ENCODE peak calls at places on chromosome 1, in five cellular contexts. One of them, this sample, is unnamed.

GRCh38 chr1:97827887-97828286 is 92.9 kb downstream of the DPYD start:
- DNase-seq in HCEC 1CT: no peak
- DNase-seq in activated T-helper 1 cell treated with Interleukin-2 at 50 U/mL for 16 hours: no peak
- DNase-seq in HS-27A: no peak
- DNase-seq in activated CD8-positive, alpha-beta T cell treated with anti-CD3 and anti-CD28 coated beads for 36 hours: peak
- DNase-seq in this sample: peak

GRCh38 chr1:171801395-171801990 is 20.0 kb downstream of the METTL13 start:
- DNase-seq in activated CD8-positive, alpha-beta T cell treated with anti-CD3 and anti-CD28 coated beads for 36 hours: peak
- DNase-seq in HS-27A: no peak
- DNase-seq in activated T-helper 1 cell treated with Interleukin-2 at 50 U/mL for 16 hours: no peak
- DNase-seq in HCEC 1CT: peak
- DNase-seq in this sample: peak

GRCh38 chr1:47650205-47650604 is 212.4 kb downstream of the FOXD2 start:
- DNase-seq in HCEC 1CT: peak
- DNase-seq in activated T-helper 1 cell treated with Interleukin-2 at 50 U/mL for 16 hours: no peak
- DNase-seq in HS-27A: peak
- DNase-seq in activated CD8-positive, alpha-beta T cell treated with anti-CD3 and anti-CD28 coated beads for 36 hours: no peak
- DNase-seq in this sample: peak

GRCh38 chr1:113146242-113147072 is 73.5 kb downstream of the LRIG2 start:
- DNase-seq in HS-27A: no peak
- DNase-seq in activated T-helper 1 cell treated with Interleukin-2 at 50 U/mL for 16 hours: no peak
- DNase-seq in HCEC 1CT: no peak
- DNase-seq in activated CD8-positive, alpha-beta T cell treated with anti-CD3 and anti-CD28 coated beads for 36 hours: peak
- DNase-seq in this sample: peak

GRCh38 chr1:41537257-41537656 is 52.8 kb upstream of the EDN2 start:
- DNase-seq in HS-27A: no peak
- DNase-seq in activated CD8-positive, alpha-beta T cell treated with anti-CD3 and anti-CD28 coated beads for 36 hours: no peak
- DNase-seq in activated T-helper 1 cell treated with Interleukin-2 at 50 U/mL for 16 hours: no peak
- DNase-seq in HCEC 1CT: no peak
- DNase-seq in this sample: no peak

GRCh38 chr1:109398343-109399225 is 866 bp upstream of the SORT1 start:
- DNase-seq in HCEC 1CT: no peak
- DNase-seq in activated T-helper 1 cell treated with Interleukin-2 at 50 U/mL for 16 hours: no peak
- DNase-seq in activated CD8-positive, alpha-beta T cell treated with anti-CD3 and anti-CD28 coated beads for 36 hours: no peak
- DNase-seq in HS-27A: no peak
- DNase-seq in this sample: peak

GRCh38 chr1:79711001-79711431 is 704.5 kb upstream of the ADGRL4 start:
- DNase-seq in HS-27A: peak
- DNase-seq in activated CD8-positive, alpha-beta T cell treated with anti-CD3 and anti-CD28 coated beads for 36 hours: no peak
- DNase-seq in activated T-helper 1 cell treated with Interleukin-2 at 50 U/mL for 16 hours: no peak
- DNase-seq in HCEC 1CT: peak
- DNase-seq in this sample: no peak

GRCh38 chr1:23722652-23723051 is 20.6 kb upstream of the ELOA start:
- DNase-seq in HS-27A: no peak
- DNase-seq in activated CD8-positive, alpha-beta T cell treated with anti-CD3 and anti-CD28 coated beads for 36 hours: no peak
- DNase-seq in HCEC 1CT: no peak
- DNase-seq in activated T-helper 1 cell treated with Interleukin-2 at 50 U/mL for 16 hours: no peak
- DNase-seq in this sample: no peak

GRCh38 chr1:95753382-95754016 is 519.5 kb downstream of the RWDD3 start:
- DNase-seq in activated T-helper 1 cell treated with Interleukin-2 at 50 U/mL for 16 hours: no peak
- DNase-seq in HS-27A: no peak
- DNase-seq in activated CD8-positive, alpha-beta T cell treated with anti-CD3 and anti-CD28 coated beads for 36 hours: no peak
- DNase-seq in HCEC 1CT: no peak
- DNase-seq in this sample: no peak

This sample was measured in NCI-H69.